ENCODE peak calls at places on chromosomes 16 and 17, in four cellular contexts. One of them, this sample, is unnamed.

GRCh38 chr16:27795992-27796614 is 246.2 kb downstream of the KATNIP start:
- DNase-seq in BJ: no peak
- DNase-seq in AG04450: no peak
- DNase-seq in AG09309: no peak
- DNase-seq in this sample: no peak

GRCh38 chr17:27628376-27628775 is 2.6 kb upstream of the LGALS9 start:
- DNase-seq in AG09309: no peak
- DNase-seq in AG04450: no peak
- DNase-seq in BJ: no peak
- DNase-seq in this sample: no peak

GRCh38 chr16:89596061-89596689 is 17.3 kb upstream of the DPEP1 start:
- DNase-seq in BJ: no peak
- DNase-seq in AG09309: no peak
- DNase-seq in AG04450: no peak
- DNase-seq in this sample: no peak

GRCh38 chr16:11794991-11795886 is 1.8 kb downstream of the ZC3H7A start:
- DNase-seq in AG09309: no peak
- DNase-seq in BJ: no peak
- DNase-seq in AG04450: no peak
- DNase-seq in this sample: no peak

GRCh38 chr17:46929413-46929812 is 6.5 kb downstream of the GOSR2 start:
- DNase-seq in AG09309: no peak
- DNase-seq in BJ: peak
- DNase-seq in AG04450: no peak
- DNase-seq in this sample: peak

GRCh38 chr17:30237296-30238002 is 2.0 kb upstream of the SLC6A4 start:
- DNase-seq in BJ: no peak
- DNase-seq in AG04450: no peak
- DNase-seq in AG09309: no peak
- DNase-seq in this sample: no peak

GRCh38 chr16:72937360-72937759 is 110.6 kb downstream of the ZFHX3 start:
- DNase-seq in AG09309: no peak
- DNase-seq in AG04450: no peak
- DNase-seq in BJ: no peak
- DNase-seq in this sample: no peak

GRCh38 chr17:61284174-61284573 is 115.5 kb upstream of the TBX2 start:
- DNase-seq in AG04450: no peak
- DNase-seq in AG09309: peak
- DNase-seq in BJ: peak
- DNase-seq in this sample: no peak

GRCh38 chr17:64180089-64180488 is 50.1 kb upstream of the ERN1 start:
- DNase-seq in AG09309: peak
- DNase-seq in AG04450: no peak
- DNase-seq in BJ: no peak
- DNase-seq in this sample: no peak

GRCh38 chr16:11835891-11836652 is 15.3 kb downstream of the RSL1D1 start:
- DNase-seq in AG04450: no peak
- DNase-seq in AG09309: no peak
- DNase-seq in BJ: no peak
- DNase-seq in this sample: peak

GRCh38 chr16:3007059-3007956 is 5.4 kb upstream of the CLDN9 start:
- DNase-seq in AG09309: no peak
- DNase-seq in BJ: no peak
- DNase-seq in AG04450: no peak
- DNase-seq in this sample: no peak

GRCh38 chr17:68006797-68007196 is 10.5 kb upstream of the C17orf58 start:
- DNase-seq in AG09309: no peak
- DNase-seq in AG04450: no peak
- DNase-seq in BJ: no peak
- DNase-seq in this sample: no peak

GRCh38 chr16:10889880-10890279 is 12.9 kb downstream of the CIITA start:
- DNase-seq in AG04450: no peak
- DNase-seq in BJ: no peak
- DNase-seq in AG09309: no peak
- DNase-seq in this sample: no peak

GRCh38 chr17:48328457-48328856 is 101.6 kb downstream of the SKAP1 start:
- DNase-seq in AG04450: no peak
- DNase-seq in AG09309: no peak
- DNase-seq in BJ: no peak
- DNase-seq in this sample: no peak

GRCh38 chr17:56558088-56558487 is 35.4 kb upstream of the NOG start:
- DNase-seq in AG04450: no peak
- DNase-seq in BJ: no peak
- DNase-seq in AG09309: no peak
- DNase-seq in this sample: no peak

GRCh38 chr17:2138768-2139167 is 83.9 kb downstream of the HIC1 start:
- DNase-seq in BJ: no peak
- DNase-seq in AG09309: no peak
- DNase-seq in AG04450: no peak
- DNase-seq in this sample: peak

GRCh38 chr16:68760671-68761275 is 23.7 kb downstream of the CDH1 start:
- DNase-seq in AG09309: no peak
- DNase-seq in BJ: no peak
- DNase-seq in AG04450: no peak
- DNase-seq in this sample: no peak

DNA sequence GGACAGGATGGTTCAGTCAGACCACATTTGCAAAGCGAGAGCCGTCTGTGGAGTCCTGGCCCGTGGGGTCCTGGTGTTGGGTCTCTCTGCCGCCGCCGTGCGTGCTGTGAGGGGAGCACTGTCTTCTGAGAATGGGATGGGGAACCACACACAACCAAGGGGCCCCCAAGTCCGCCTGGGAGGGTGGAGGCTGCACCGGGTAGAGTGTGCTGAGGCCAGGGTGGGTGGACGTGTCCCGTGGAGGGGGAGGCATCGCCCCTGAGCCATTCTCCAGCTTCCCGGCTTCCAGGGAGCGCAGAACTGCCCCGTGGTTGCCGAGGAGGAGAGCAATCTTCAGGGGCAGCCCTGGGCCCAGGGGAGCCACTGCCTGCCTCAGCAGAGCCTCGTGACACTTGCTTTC is 168.6 kb downstream of the BANP start:
- DNase-seq in AG09309: no peak
- DNase-seq in AG04450: no peak
- DNase-seq in BJ: no peak
- DNase-seq in this sample: no peak
- TF ChIP-seq CTCF in AG09309: no peak
- TF ChIP-seq CTCF in AG04450: no peak
- TF ChIP-seq CTCF in BJ: no peak
- TF ChIP-seq CTCF in this sample: no peak

GRCh38 chr17:45813051-45813731 is 29.1 kb downstream of the CRHR1 start:
- DNase-seq in AG04450: no peak
- DNase-seq in AG09309: no peak
- DNase-seq in BJ: no peak
- DNase-seq in this sample: no peak
- TF ChIP-seq CTCF in AG04450: peak
- TF ChIP-seq CTCF in AG09309: no peak
- TF ChIP-seq CTCF in BJ: peak
- TF ChIP-seq CTCF in this sample: peak

GRCh38 chr16:53741546-53741945 is 37.6 kb downstream of the FTO start:
- DNase-seq in AG04450: no peak
- DNase-seq in AG09309: no peak
- DNase-seq in BJ: no peak
- DNase-seq in this sample: no peak

GRCh38 chr16:53745126-53745525 is 41.2 kb downstream of the FTO start:
- DNase-seq in AG09309: peak
- DNase-seq in AG04450: no peak
- DNase-seq in BJ: peak
- DNase-seq in this sample: peak

GRCh38 chr16:53743149-53743566 is 39.2 kb downstream of the FTO start:
- DNase-seq in AG04450: no peak
- DNase-seq in BJ: no peak
- DNase-seq in AG09309: no peak
- DNase-seq in this sample: no peak

GRCh38 chr16:53744449-53744848 is 40.5 kb downstream of the FTO start:
- DNase-seq in AG09309: no peak
- DNase-seq in BJ: no peak
- DNase-seq in AG04450: no peak
- DNase-seq in this sample: no peak

DNA sequence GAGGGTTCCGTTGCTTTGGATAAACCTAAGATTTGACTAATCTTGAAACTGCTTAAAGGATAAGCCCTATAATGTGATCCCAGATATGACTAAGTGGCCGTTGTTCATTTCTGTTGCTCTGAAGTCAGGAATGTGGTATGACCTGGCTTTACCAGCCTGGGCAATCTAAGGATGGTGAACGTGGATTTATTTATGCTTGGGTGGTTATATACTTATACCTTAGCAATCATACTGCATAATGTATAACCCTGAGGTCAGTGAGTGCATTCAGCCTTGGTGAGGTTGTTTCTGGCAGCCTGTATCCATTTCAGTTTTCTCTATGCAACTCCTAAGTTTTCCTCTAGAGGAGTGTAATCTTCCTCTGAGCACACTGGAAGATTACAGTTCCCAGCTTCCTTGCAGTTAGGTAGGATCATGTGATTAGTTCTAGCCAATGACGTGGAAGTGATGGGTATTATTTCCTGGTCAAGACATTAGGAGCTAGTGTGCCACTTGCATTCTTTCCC is 41.9 kb downstream of the FTO start:
- DNase-seq in AG04450: no peak
- DNase-seq in BJ: no peak
- DNase-seq in AG09309: no peak
- DNase-seq in this sample: peak
- TF ChIP-seq CTCF in AG04450: peak
- TF ChIP-seq CTCF in BJ: peak
- TF ChIP-seq CTCF in AG09309: peak
- TF ChIP-seq CTCF in this sample: peak

GRCh38 chr16:18969050-18969854 is 14.5 kb upstream of the TMC7 start:
- DNase-seq in AG04450: peak
- DNase-seq in BJ: no peak
- DNase-seq in AG09309: peak
- DNase-seq in this sample: no peak
- TF ChIP-seq CTCF in AG04450: peak
- TF ChIP-seq CTCF in BJ: peak
- TF ChIP-seq CTCF in AG09309: peak
- TF ChIP-seq CTCF in this sample: peak

GRCh38 chr17:58215685-58216084 is 3.4 kb downstream of the MKS1 start:
- DNase-seq in AG09309: no peak
- DNase-seq in AG04450: no peak
- DNase-seq in BJ: no peak
- DNase-seq in this sample: no peak
- TF ChIP-seq CTCF in AG09309: no peak
- TF ChIP-seq CTCF in AG04450: no peak
- TF ChIP-seq CTCF in BJ: no peak
- TF ChIP-seq CTCF in this sample: no peak

GRCh38 chr17:5793899-5794298 is 209.6 kb upstream of the NLRP1 start:
- DNase-seq in AG09309: no peak
- DNase-seq in AG04450: no peak
- DNase-seq in BJ: no peak
- DNase-seq in this sample: no peak
- TF ChIP-seq CTCF in AG09309: no peak
- TF ChIP-seq CTCF in AG04450: no peak
- TF ChIP-seq CTCF in BJ: no peak
- TF ChIP-seq CTCF in this sample: peak